ENCODE peak calls at places on chromosomes 6 and 20, in nine cellular contexts. J is sigmoid colon, F is K562, H is gastrocnemius medialis, X is stomach, E is heart left ventricle, W is adrenal gland, Y is tibial nerve, O is uterus. R is an unnamed sample. For H3K27me3, the result is how much of the 10 kb centered on the place peaks cover.

GRCh38 chr6:108118791-108119211 is 44.3 kb upstream of the OSTM1 start:
- DNase-seq in J (no peak), F (no peak), H (no peak), X (no peak), E (no peak), W (no peak), Y (no peak), O (no peak), R (no peak)

GRCh38 chr6:63537126-63537958 is 34.9 kb upstream of the LOC128125822 start:
- DNase-seq in J (no peak), F (no peak), H (no peak), X (no peak), E (no peak), W (no peak), Y (no peak), O (no peak), R (peak)

GRCh38 chr20:755931-756330 is 12.4 kb downstream of the SLC52A3 start:
- DNase-seq in J (no peak), F (no peak), H (no peak), X (no peak), E (no peak), W (no peak), Y (no peak), O (no peak), R (no peak)

GRCh38 chr20:63090682-63091571 is 84.2 kb upstream of the BHLHE23 start:
- DNase-seq in J (peak), F (no peak), H (no peak), X (no peak), E (no peak), W (no peak), Y (no peak), O (peak), R (no peak)

GRCh38 chr6:43582911-43583310 is 6.9 kb downstream of the POLH start:
- DNase-seq in J (no peak), F (no peak), H (no peak), X (no peak), E (no peak), W (no peak), Y (no peak), O (no peak), R (no peak)

GRCh38 chr20:62305765-62306431 is 3.1 kb downstream of the ADRM1 start:
- DNase-seq in J (no peak), F (no peak), H (no peak), X (no peak), E (no peak), W (no peak), Y (no peak), O (no peak), R (no peak)

GRCh38 chr20:5657190-5657872 is 92.9 kb upstream of the SHLD1 start:
- DNase-seq in J (peak), F (no peak), H (peak), X (no peak), E (peak), W (peak), Y (no peak), O (peak), R (peak)

GRCh38 chr6:14068133-14068532 is 49.4 kb upstream of the CD83 start:
- DNase-seq in J (no peak), F (no peak), H (no peak), X (no peak), E (no peak), W (no peak), Y (no peak), O (no peak), R (no peak)

GRCh38 chr6:31574106-31575061 is 981 bp upstream of the TNF start:
- DNase-seq in J (no peak), F (no peak), H (no peak), X (no peak), E (no peak), W (no peak), Y (no peak), O (no peak), R (no peak)

GRCh38 chr20:63624486-63624885 is 2.4 kb downstream of the GMEB2 start:
- DNase-seq in J (no peak), F (no peak), H (no peak), X (no peak), E (no peak), W (no peak), Y (no peak), O (no peak), R (no peak)

GRCh38 chr6:6736753-6737654 is 148.5 kb downstream of the LY86 start:
- DNase-seq in J (peak), F (peak), H (peak), X (peak), E (peak), W (peak), Y (peak), O (peak), R (no peak)

GRCh38 chr20:10447028-10447427 is 11.9 kb downstream of the SLX4IP start:
- DNase-seq in J (no peak), F (peak), H (no peak), X (peak), E (no peak), W (peak), Y (no peak), O (no peak), R (no peak)

GRCh38 chr6:44116643-44117382 is 10.4 kb downstream of the MRPL14 start:
- DNase-seq in J (no peak), F (no peak), H (no peak), X (no peak), E (no peak), W (no peak), Y (no peak), O (no peak), R (no peak)

GRCh38 chr6:13303668-13304017 is 24.7 kb downstream of the TBC1D7 start:
- DNase-seq in J (peak), F (no peak), H (peak), X (peak), E (peak), W (peak), Y (peak), O (peak), R (peak)

GRCh38 chr6:127967708-127968107 is 66.8 kb upstream of the THEMIS start:
- DNase-seq in J (no peak), F (no peak), H (no peak), X (no peak), E (no peak), W (no peak), Y (no peak), O (no peak), R (no peak)

GRCh38 chr20:12207875-12208274 is 290.2 kb downstream of the BTBD3 start:
- DNase-seq in J (no peak), F (peak), H (no peak), X (peak), E (no peak), W (peak), Y (no peak), O (no peak), R (no peak)

GRCh38 chr6:43954311-43955131 is 172.7 kb downstream of the MRPL14 start:
- DNase-seq in J (no peak), F (no peak), H (peak), X (no peak), E (peak), W (peak), Y (no peak), O (no peak), R (no peak)

GRCh38 chr20:59020938-59021551 is 1.8 kb downstream of the TUBB1 start:
- DNase-seq in J (no peak), F (peak), H (no peak), X (no peak), E (no peak), W (no peak), Y (no peak), O (no peak), R (no peak)

GRCh38 chr20:25992146-25992545 is 295.5 kb upstream of the ZNF337 start:
- DNase-seq in J (no peak), F (no peak), H (no peak), X (no peak), E (no peak), W (no peak), Y (no peak), O (no peak), R (no peak)

GRCh38 chr20:38304845-38305447 is 990 bp downstream of the BPI start:
- DNase-seq in J (no peak), F (peak), H (no peak), X (peak), E (peak), W (peak), Y (no peak), O (no peak), R (no peak)

GRCh38 chr6:107704377-107705013 is 119.6 kb downstream of the SCML4 start:
- DNase-seq in J (no peak), F (peak), H (no peak), X (no peak), E (no peak), W (peak), Y (no peak), O (peak), R (no peak)

GRCh38 chr6:135185483-135185882 is 4.4 kb downstream of the MYB start:
- DNase-seq in J (no peak), F (no peak), H (no peak), X (no peak), E (no peak), W (no peak), Y (no peak), O (no peak), R (no peak)

GRCh38 chr6:159375014-159375413 is 205.8 kb downstream of the FNDC1 start:
- DNase-seq in J (no peak), F (no peak), H (no peak), X (no peak), E (no peak), W (no peak), Y (no peak), O (no peak), R (no peak)

GRCh38 chr6:92810913-92811312 is 608.4 kb downstream of the EPHA7 start:
- DNase-seq in J (no peak), F (peak), H (no peak), X (no peak), E (no peak), W (peak), Y (no peak), O (no peak), R (peak)

GRCh38 chr6:115945306-115945705 is 115.4 kb downstream of the FRK start:
- DNase-seq in J (no peak), F (no peak), H (no peak), X (no peak), E (no peak), W (no peak), Y (no peak), O (no peak), R (no peak)

GRCh38 chr6:25007269-25007699 is 71.5 kb upstream of the RIPOR2 start:
- DNase-seq in J (no peak), F (no peak), H (no peak), X (no peak), E (no peak), W (no peak), Y (no peak), O (no peak), R (no peak)

GRCh38 chr20:47380481-47380880 is 24.0 kb upstream of the ZMYND8 start:
- DNase-seq in J (no peak), F (no peak), H (no peak), X (no peak), E (no peak), W (peak), Y (no peak), O (no peak), R (peak)

GRCh38 chr6:89146748-89147715 is 1.2 kb downstream of the PM20D2 start:
- DNase-seq in J (no peak), F (no peak), H (peak), X (no peak), E (no peak), W (peak), Y (no peak), O (no peak), R (no peak)

GRCh38 chr20:31788578-31788977 is 30.6 kb upstream of the MYLK2 start:
- DNase-seq in J (no peak), F (no peak), H (peak), X (no peak), E (no peak), W (no peak), Y (no peak), O (no peak), R (no peak)

GRCh38 chr20:33862709-33863403 is 51.7 kb downstream of the CHMP4B start:
- DNase-seq in J (peak), F (peak), H (no peak), X (peak), E (peak), W (peak), Y (no peak), O (peak), R (peak)

GRCh38 chr6:136921936-136922679 is at the start of gene SLC35D3:
- DNase-seq in J (no peak), F (no peak), H (no peak), X (no peak), E (peak), W (peak), Y (no peak), O (no peak), R (no peak)

GRCh38 chr6:12439296-12439695 is 149.1 kb downstream of the EDN1 start:
- DNase-seq in J (no peak), F (no peak), H (no peak), X (no peak), E (no peak), W (no peak), Y (no peak), O (no peak), R (no peak)

GRCh38 chr20:37734228-37734980 is 40.6 kb downstream of the CTNNBL1 start:
- DNase-seq in J (no peak), F (no peak), H (no peak), X (no peak), E (no peak), W (no peak), Y (no peak), O (no peak), R (no peak)

GRCh38 chr20:43662943-43663655 is 3.8 kb upstream of the MYBL2 start:
- DNase-seq in J (no peak), F (no peak), H (no peak), X (no peak), E (no peak), W (no peak), Y (no peak), O (no peak), R (peak)

GRCh38 chr6:126660376-126660775 is 320.5 kb downstream of the CENPW start:
- DNase-seq in J (no peak), F (no peak), H (no peak), X (no peak), E (no peak), W (no peak), Y (no peak), O (no peak), R (no peak)
- TF ChIP-seq POLR2A in J (no peak), F (no peak), H (no peak), X (no peak), E (no peak), W (no peak), Y (no peak), O (no peak), R (no peak)

DNA sequence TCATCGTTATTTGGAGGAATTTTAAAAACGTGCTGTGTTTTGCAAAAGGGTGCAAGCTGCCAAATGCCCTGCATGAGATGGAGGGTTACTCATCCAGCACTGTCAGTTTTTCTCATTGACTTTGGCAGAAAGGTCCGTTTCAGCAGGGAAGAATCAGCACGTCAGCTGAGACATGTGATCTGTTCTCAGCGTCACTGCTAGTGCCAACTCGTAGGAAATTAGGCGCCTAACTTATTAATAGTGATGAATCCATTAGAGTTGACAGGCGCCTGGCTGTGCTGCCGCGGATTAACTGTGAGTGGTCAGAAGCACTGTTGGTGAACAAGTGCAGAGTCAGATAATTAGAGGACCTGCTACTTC is 175.5 kb upstream of the FOXQ1 start:
- DNase-seq in J (no peak), F (no peak), H (no peak), X (no peak), E (no peak), W (peak), Y (no peak), O (no peak), R (peak)
- H3K4me3 ChIP-seq in J (no peak), F (no peak), H (no peak), X (no peak), E (no peak), W (no peak), Y (no peak), O (no peak), R (no peak)

GRCh38 chr6:1396952-1397868 is 7.8 kb downstream of the FOXF2 start:
- DNase-seq in J (peak), F (peak), H (no peak), X (peak), E (no peak), W (peak), Y (peak), O (peak), R (peak)
- H3K27me3 ChIP-seq in J (half or more), F (half or more), H (half or more), X (under half), E (half or more), W (half or more), Y (under half), O (under half), R (under half)

DNA sequence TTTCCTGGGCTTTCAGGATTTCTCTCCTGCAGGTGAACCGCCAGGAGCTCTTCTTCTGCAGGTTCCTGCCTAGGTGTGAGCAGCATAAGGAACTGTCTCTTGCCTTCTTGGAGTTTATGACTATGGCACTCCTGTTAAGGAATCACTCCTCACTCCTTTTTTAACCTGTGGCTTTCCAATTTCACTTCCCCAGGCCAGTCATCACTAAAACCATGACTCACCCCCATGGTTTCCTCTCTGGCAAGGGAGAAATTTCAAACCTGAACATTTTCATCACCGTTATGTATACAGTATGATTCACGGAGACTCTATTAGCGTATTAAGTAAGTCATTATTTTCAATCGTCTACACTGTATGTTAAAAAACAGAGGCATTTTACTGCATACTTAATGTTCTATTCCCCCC is 78.2 kb upstream of the ARID1B start:
- DNase-seq in J (no peak), F (no peak), H (no peak), X (no peak), E (no peak), W (no peak), Y (no peak), O (no peak), R (no peak)
- TF ChIP-seq POLR2A in J (no peak), F (no peak), H (no peak), X (no peak), E (no peak), W (no peak), Y (no peak), O (no peak), R (no peak)

GRCh38 chr6:149716584-149716983 is 1.3 kb downstream of the LATS1 start:
- DNase-seq in J (no peak), F (no peak), H (no peak), X (no peak), E (no peak), W (no peak), Y (no peak), O (no peak), R (no peak)

GRCh38 chr6:149714442-149714841 is 3.5 kb downstream of the LATS1 start:
- DNase-seq in J (no peak), F (no peak), H (no peak), X (no peak), E (no peak), W (no peak), Y (no peak), O (no peak), R (no peak)

GRCh38 chr6:149717255-149717587 is 680 bp downstream of the LATS1 start:
- DNase-seq in J (no peak), F (no peak), H (no peak), X (no peak), E (no peak), W (no peak), Y (no peak), O (no peak), R (no peak)

GRCh38 chr6:149717588-149718458 is at the start of gene LATS1:
- DNase-seq in J (peak), F (peak), H (peak), X (peak), E (peak), W (peak), Y (peak), O (peak), R (peak)

DNA sequence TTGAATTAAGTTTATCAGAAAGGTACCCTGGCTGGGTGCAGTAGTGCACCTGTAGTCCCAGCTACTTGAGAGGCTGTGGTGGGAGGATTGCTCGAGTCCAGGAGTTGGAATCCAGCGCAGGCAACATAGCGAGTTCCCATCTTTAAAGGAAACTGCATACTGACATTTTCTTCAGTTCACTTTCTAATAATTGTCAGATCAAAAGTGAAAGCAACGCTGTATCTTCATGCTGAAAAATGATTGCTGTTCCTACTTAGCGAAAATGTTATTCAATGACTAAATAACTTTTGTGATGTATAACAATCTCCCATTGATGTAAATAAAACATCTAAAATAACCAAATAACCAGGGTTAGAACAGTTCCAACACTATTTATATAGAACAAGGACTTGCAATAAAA is 1.7 kb downstream of the LATS1 start:
- DNase-seq in J (no peak), F (no peak), H (no peak), X (peak), E (no peak), W (no peak), Y (no peak), O (no peak), R (no peak)
- H3K4me3 ChIP-seq in J (peak), F (peak), H (peak), X (peak), E (no peak), W (no peak), Y (peak), O (no peak), R (no peak)

DNA sequence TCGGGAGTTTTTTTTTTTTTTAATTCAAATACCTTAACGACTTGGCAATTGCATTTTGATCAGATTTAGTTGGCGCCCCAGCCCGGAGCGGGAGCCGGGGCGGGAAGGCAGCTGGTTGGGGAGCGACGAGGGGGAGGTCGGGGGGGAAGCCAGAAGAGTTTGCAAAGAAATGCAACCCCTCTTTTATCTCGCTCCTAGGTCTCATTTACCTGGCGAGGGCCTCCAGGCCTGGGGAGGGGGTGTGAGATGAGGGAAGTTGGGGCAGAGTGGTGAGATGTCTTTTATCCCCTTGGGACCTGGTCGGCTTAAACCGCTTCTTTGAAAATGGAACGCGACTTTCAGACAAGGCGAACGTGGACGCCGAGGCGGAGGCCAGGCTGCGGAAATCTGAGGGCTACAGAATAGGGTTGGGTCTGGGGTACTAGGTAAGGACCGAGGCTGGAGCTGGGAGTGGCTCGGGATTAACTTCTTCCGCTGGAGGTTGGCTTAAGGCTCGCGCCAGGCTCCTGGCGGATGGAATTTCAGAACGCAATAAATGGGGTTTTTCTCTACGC is 40.3 kb downstream of the NCR2 start:
- DNase-seq in J (no peak), F (no peak), H (no peak), X (no peak), E (no peak), W (no peak), Y (no peak), O (no peak), R (no peak)
- H3K27me3 ChIP-seq in J (half or more), F (half or more), H (half or more), X (under half), E (under half), W (half or more), Y (under half), O (under half), R (under half)

GRCh38 chr6:3412779-3413500 is 43.9 kb downstream of the SLC22A23 start:
- DNase-seq in J (peak), F (no peak), H (no peak), X (no peak), E (no peak), W (no peak), Y (no peak), O (no peak), R (no peak)
- TF ChIP-seq POLR2A in J (no peak), F (no peak), H (no peak), X (no peak), E (no peak), W (no peak), Y (no peak), O (no peak), R (no peak)

GRCh38 chr20:36469973-36470372 is 71.3 kb upstream of the MYL9 start:
- DNase-seq in J (no peak), F (no peak), H (no peak), X (no peak), E (no peak), W (no peak), Y (no peak), O (no peak), R (no peak)

GRCh38 chr20:36470482-36471062 is 70.7 kb upstream of the MYL9 start:
- DNase-seq in J (no peak), F (no peak), H (no peak), X (no peak), E (no peak), W (no peak), Y (no peak), O (no peak), R (no peak)

GRCh38 chr20:36473164-36473563 is 68.2 kb upstream of the MYL9 start:
- DNase-seq in J (no peak), F (no peak), H (no peak), X (no peak), E (no peak), W (no peak), Y (no peak), O (no peak), R (no peak)

GRCh38 chr20:36472656-36473071 is 68.7 kb upstream of the MYL9 start:
- DNase-seq in J (peak), F (peak), H (no peak), X (peak), E (peak), W (peak), Y (no peak), O (peak), R (peak)

GRCh38 chr20:36471885-36472642 is 69.3 kb upstream of the MYL9 start:
- DNase-seq in J (no peak), F (no peak), H (no peak), X (no peak), E (no peak), W (no peak), Y (no peak), O (no peak), R (no peak)
- H3K4me3 ChIP-seq in J (peak), F (no peak), H (no peak), X (peak), E (no peak), W (no peak), Y (peak), O (no peak), R (no peak)

R was measured in thyroid gland.